ENCODE peak calls at places on chromosomes 16 and 17, in four cellular contexts. J is WTC11, T is HepG2, B is K562. Q is an unnamed sample.

GRCh38 chr16:47395733-47396503 is 64.9 kb downstream of the ITFG1 start:
- DNase-seq in J (no peak), T (no peak), B (no peak), Q (no peak)

GRCh38 chr16:27408012-27408601 is 6.1 kb downstream of the IL21R start:
- DNase-seq in J (no peak), T (peak; percentile 89), B (no peak), Q (no peak)

GRCh38 chr16:8583199-8583598 is 7.1 kb downstream of the TMEM114 start:
- DNase-seq in J (no peak), T (no peak), B (no peak), Q (no peak)

GRCh38 chr17:43449470-43450202 is 34.1 kb upstream of the DHX8 start:
- DNase-seq in J (no peak), T (peak; percentile 97), B (no peak), Q (peak; percentile 67)

GRCh38 chr17:46862949-46863348 is 11.6 kb downstream of the WNT9B start:
- DNase-seq in J (peak; percentile 78), T (no peak), B (peak; percentile 82), Q (no peak)

GRCh38 chr16:11359370-11359769 is 14.1 kb downstream of the RMI2 start:
- DNase-seq in J (no peak), T (no peak), B (no peak), Q (no peak)

GRCh38 chr17:50169121-50169764 is 3.4 kb downstream of the SGCA start:
- DNase-seq in J (peak; percentile 71), T (peak; percentile 69), B (peak; percentile 74), Q (peak; percentile 59)

GRCh38 chr16:89599902-89600301 is 13.5 kb upstream of the DPEP1 start:
- DNase-seq in J (no peak), T (no peak), B (no peak), Q (no peak)

GRCh38 chr17:81238490-81238814 is 403 bp downstream of the TEPSIN start:
- DNase-seq in J (no peak), T (no peak), B (no peak), Q (no peak)

GRCh38 chr16:4501071-4501478 is 24.9 kb downstream of the HMOX2 start:
- DNase-seq in J (no peak), T (peak; percentile 41), B (no peak), Q (no peak)
- TF ChIP-seq HMGXB4 in J (no peak), T (no peak), B (no peak), Q (no peak)

GRCh38 chr17:57953703-57954420 is 1.4 kb downstream of the CUEDC1 start:
- DNase-seq in J (no peak), T (no peak), B (no peak), Q (no peak)
- TF ChIP-seq HMGXB4 in J (no peak), T (no peak), B (no peak), Q (no peak)

DNA sequence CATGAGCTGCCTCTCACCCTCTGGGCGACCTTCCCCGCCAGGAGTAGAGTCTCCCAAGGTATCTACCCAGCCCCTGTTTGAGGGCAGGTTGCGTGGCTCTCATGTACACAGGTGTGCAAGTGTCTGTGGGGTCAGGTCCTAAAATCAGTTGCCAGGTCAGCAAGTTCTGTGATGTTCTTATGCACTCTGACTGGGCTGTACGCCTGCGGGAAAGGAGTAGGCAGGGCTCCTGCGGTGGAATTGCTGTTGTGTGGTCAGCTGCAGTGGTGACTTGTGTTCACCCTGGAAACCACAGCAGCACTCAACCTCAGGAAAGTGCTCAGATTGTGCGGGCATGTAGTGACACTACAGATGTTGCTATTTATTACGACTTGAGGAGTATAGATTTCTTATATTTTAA is 19.4 kb downstream of the NARF start:
- DNase-seq in J (no peak), T (no peak), B (no peak), Q (no peak)
- TF ChIP-seq HMGXB4 in J (no peak), T (no peak), B (no peak), Q (no peak)

GRCh38 chr17:1034652-1035210 is 37.8 kb downstream of the TIMM22 start:
- DNase-seq in J (no peak), T (no peak), B (no peak), Q (no peak)

GRCh38 chr17:1035546-1036170 is 38.7 kb downstream of the TIMM22 start:
- DNase-seq in J (no peak), T (no peak), B (no peak), Q (no peak)

GRCh38 chr17:1031711-1032110 is 34.8 kb downstream of the TIMM22 start:
- DNase-seq in J (peak; percentile 71), T (no peak), B (no peak), Q (no peak)

GRCh38 chr17:1032391-1032790 is 35.5 kb downstream of the TIMM22 start:
- DNase-seq in J (no peak), T (no peak), B (no peak), Q (no peak)

GRCh38 chr17:1033503-1033902 is 36.6 kb downstream of the TIMM22 start:
- DNase-seq in J (no peak), T (no peak), B (no peak), Q (no peak)
- TF ChIP-seq HMGXB4 in J (no peak), T (no peak), B (no peak), Q (no peak)

GRCh38 chr17:40844671-40845107 is 22.3 kb upstream of the KRT10 start:
- DNase-seq in J (no peak), T (no peak), B (peak; percentile 47), Q (no peak)
- TF ChIP-seq HMGXB4 in J (no peak), T (no peak), B (no peak), Q (no peak)